ENCODE peak calls at places on chromosomes 2 and 18, in eight cellular contexts. R, L, V, W, A, S, Y and E are unnamed samples.

GRCh38 chr18:12257996-12258718 is 4.0 kb downstream of the CIDEA start:
- DNase-seq in R (no peak), L (no peak), V (no peak), W (no peak), A (no peak), S (no peak), Y (peak; percentile 9), E (no peak)

GRCh38 chr2:217228732-217229131 is 368.9 kb upstream of the TNP1 start:
- DNase-seq in R (no peak), L (no peak), V (no peak), W (no peak), A (no peak), S (no peak), Y (no peak), E (no peak)

GRCh38 chr18:23845988-23846630 is 156.9 kb downstream of the LAMA3 start:
- DNase-seq in R (no peak), L (no peak), V (no peak), W (no peak), A (no peak), S (no peak), Y (no peak), E (no peak)

GRCh38 chr2:235458839-235459273 is 35.0 kb upstream of the AGAP1 start:
- DNase-seq in R (no peak), L (no peak), V (no peak), W (no peak), A (peak; percentile 42), S (no peak), Y (no peak), E (no peak)

GRCh38 chr18:41940506-41941215 is 14.4 kb upstream of the PIK3C3 start:
- DNase-seq in R (no peak), L (no peak), V (no peak), W (no peak), A (no peak), S (no peak), Y (peak; percentile 28), E (no peak)

GRCh38 chr2:650343-651310 is 26.6 kb downstream of the TMEM18 start:
- DNase-seq in R (no peak), L (no peak), V (no peak), W (no peak), A (peak; percentile 21), S (no peak), Y (no peak), E (no peak)

GRCh38 chr2:187316040-187316439 is 132.0 kb downstream of the CALCRL start:
- DNase-seq in R (no peak), L (no peak), V (no peak), W (no peak), A (no peak), S (no peak), Y (no peak), E (no peak)

GRCh38 chr2:240791821-240792657 is 28.0 kb downstream of the KIF1A start:
- DNase-seq in R (peak; percentile 79), L (no peak), V (peak; percentile 42), W (peak; percentile 37), A (no peak), S (no peak), Y (no peak), E (no peak)

GRCh38 chr2:187684181-187684580 is 129.9 kb upstream of the TFPI start:
- DNase-seq in R (no peak), L (no peak), V (no peak), W (no peak), A (no peak), S (no peak), Y (no peak), E (no peak)